ENCODE peak calls at places on chromosomes 12 and 14, in nine cellular contexts. Y, T, S, R, N, O, D, B and Z are unnamed samples.

GRCh38 chr14:22561661-22562579 is 27.1 kb downstream of the DAD1 start:
- DNase-seq in Y (no peak), T (peak; percentile 70), S (peak; percentile 80), R (no peak), N (no peak), O (no peak), D (no peak), B (peak; percentile 94), Z (no peak)

GRCh38 chr12:57616383-57617101 is 5.3 kb downstream of the ARHGEF25 start:
- DNase-seq in Y (no peak), T (no peak), S (peak; percentile 52), R (peak; percentile 26), N (no peak), O (no peak), D (no peak), B (no peak), Z (no peak)

GRCh38 chr12:28027328-28027727 is 54.8 kb upstream of the PTHLH start:
- DNase-seq in Y (no peak), T (no peak), S (no peak), R (no peak), N (no peak), O (no peak), D (no peak), B (no peak), Z (no peak)

GRCh38 chr14:90519262-90519920 is 122.6 kb downstream of the CALM1 start:
- DNase-seq in Y (no peak), T (no peak), S (no peak), R (no peak), N (no peak), O (no peak), D (no peak), B (no peak), Z (no peak)

GRCh38 chr14:54935958-54936357 is 33.3 kb upstream of the GCH1 start:
- DNase-seq in Y (no peak), T (no peak), S (peak; percentile 71), R (no peak), N (no peak), O (no peak), D (no peak), B (no peak), Z (no peak)

GRCh38 chr14:99256483-99256874 is 15.5 kb downstream of the BCL11B start:
- DNase-seq in Y (no peak), T (no peak), S (no peak), R (no peak), N (peak; percentile 52), O (no peak), D (no peak), B (no peak), Z (no peak)

GRCh38 chr12:14767617-14768016 is 35.7 kb downstream of the WBP11 start:
- DNase-seq in Y (no peak), T (no peak), S (no peak), R (no peak), N (no peak), O (no peak), D (no peak), B (no peak), Z (no peak)

GRCh38 chr12:110217996-110218674 is 62.9 kb upstream of the ATP2A2 start:
- DNase-seq in Y (no peak), T (no peak), S (no peak), R (no peak), N (no peak), O (no peak), D (no peak), B (no peak), Z (no peak)

GRCh38 chr12:100823988-100824387 is 29.4 kb downstream of the ANO4 start:
- DNase-seq in Y (no peak), T (no peak), S (peak; percentile 21), R (no peak), N (no peak), O (peak; percentile 16), D (no peak), B (no peak), Z (no peak)

GRCh38 chr12:59570134-59570533 is 25.7 kb upstream of the SLC16A7 start:
- DNase-seq in Y (peak; percentile 9), T (no peak), S (peak; percentile 44), R (no peak), N (no peak), O (no peak), D (no peak), B (no peak), Z (no peak)

GRCh38 chr12:67069451-67070306 is 199.5 kb upstream of the CAND1 start:
- DNase-seq in Y (peak; percentile 67), T (no peak), S (no peak), R (no peak), N (peak; percentile 66), O (no peak), D (peak; percentile 26), B (peak; percentile 9), Z (peak; percentile 15)

GRCh38 chr12:12056951-12057350 is 13.8 kb upstream of the BCL2L14 start:
- DNase-seq in Y (no peak), T (no peak), S (no peak), R (no peak), N (no peak), O (no peak), D (no peak), B (no peak), Z (no peak)

GRCh38 chr12:48351022-48351708 is 446 bp upstream of the ZNF641 start:
- DNase-seq in Y (peak; percentile 90), T (peak; percentile 53), S (peak; percentile 87), R (peak; percentile 86), N (peak; percentile 89), O (no peak), D (peak; percentile 68), B (no peak), Z (peak; percentile 25)

GRCh38 chr12:19895609-19896008 is 456.3 kb downstream of the AEBP2 start:
- DNase-seq in Y (peak; percentile 39), T (peak; percentile 60), S (no peak), R (no peak), N (no peak), O (no peak), D (no peak), B (no peak), Z (no peak)

GRCh38 chr12:107442593-107442992 is 243.0 kb upstream of the PWP1 start:
- DNase-seq in Y (no peak), T (no peak), S (peak; percentile 18), R (no peak), N (no peak), O (no peak), D (no peak), B (no peak), Z (no peak)

GRCh38 chr12:7091660-7092228 is 501 bp downstream of the C1R start:
- DNase-seq in Y (no peak), T (no peak), S (no peak), R (peak; percentile 62), N (no peak), O (no peak), D (peak; percentile 31), B (no peak), Z (no peak)
- H3K4me3 ChIP-seq in Y (peak overlapping the region; percentile 84), T (peak overlapping the region; percentile 51), S (peak overlapping the region; percentile 56), R (peak overlapping the region; percentile 48), N (peak overlapping the region; percentile 57), O (peak overlapping the region; percentile 66), D (peak overlapping the region; percentile 44), B (peak overlapping the region; percentile 61), Z (no peak overlapping the region)

DNA sequence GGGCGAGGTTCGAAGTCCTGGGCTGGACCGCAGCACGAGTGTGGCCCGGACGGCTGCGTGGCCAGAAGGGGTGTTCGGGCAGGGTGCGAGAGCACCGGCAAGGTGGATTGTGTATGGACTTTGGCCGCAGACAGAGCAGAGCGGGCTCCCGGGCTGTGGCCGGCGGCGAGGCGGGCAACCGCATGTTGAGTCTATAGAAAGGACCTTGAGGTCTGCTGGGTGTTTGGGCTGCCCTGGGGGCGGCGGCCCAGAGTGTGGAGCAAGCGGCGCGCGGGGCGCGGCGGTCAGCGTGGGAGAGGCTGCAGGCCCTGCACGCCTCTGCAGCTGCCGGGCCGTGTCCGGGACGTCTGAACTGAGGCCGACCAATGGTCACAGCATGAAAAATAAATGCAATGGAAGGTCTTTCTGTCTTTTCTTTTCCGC is 5.7 kb upstream of the HOXC9 start:
- DNase-seq in Y (no peak), T (no peak), S (no peak), R (no peak), N (no peak), O (no peak), D (no peak), B (no peak), Z (no peak)
- H3K4me3 ChIP-seq in Y (peak overlapping the region; percentile 94), T (no peak overlapping the region), S (no peak overlapping the region), R (peak overlapping the region; percentile 31), N (peak overlapping the region; percentile 64), O (peak overlapping the region; percentile 96), D (no peak overlapping the region), B (no peak overlapping the region), Z (no peak overlapping the region)

GRCh38 chr14:101825797-101826196 is 64.3 kb downstream of the PPP2R5C start:
- DNase-seq in Y (no peak), T (no peak), S (no peak), R (no peak), N (no peak), O (no peak), D (no peak), B (no peak), Z (no peak)

GRCh38 chr14:101821528-101821927 is 60.0 kb downstream of the PPP2R5C start:
- DNase-seq in Y (no peak), T (no peak), S (no peak), R (no peak), N (no peak), O (no peak), D (no peak), B (peak; percentile 87), Z (no peak)

GRCh38 chr14:101824339-101824727 is 62.8 kb downstream of the PPP2R5C start:
- DNase-seq in Y (peak; percentile 31), T (peak; percentile 31), S (no peak), R (no peak), N (no peak), O (no peak), D (no peak), B (no peak), Z (peak; percentile 16)

GRCh38 chr14:101823511-101824120 is 62.1 kb downstream of the PPP2R5C start:
- DNase-seq in Y (no peak), T (peak; percentile 29), S (no peak), R (peak; percentile 75), N (no peak), O (no peak), D (no peak), B (peak; percentile 83), Z (no peak)

DNA sequence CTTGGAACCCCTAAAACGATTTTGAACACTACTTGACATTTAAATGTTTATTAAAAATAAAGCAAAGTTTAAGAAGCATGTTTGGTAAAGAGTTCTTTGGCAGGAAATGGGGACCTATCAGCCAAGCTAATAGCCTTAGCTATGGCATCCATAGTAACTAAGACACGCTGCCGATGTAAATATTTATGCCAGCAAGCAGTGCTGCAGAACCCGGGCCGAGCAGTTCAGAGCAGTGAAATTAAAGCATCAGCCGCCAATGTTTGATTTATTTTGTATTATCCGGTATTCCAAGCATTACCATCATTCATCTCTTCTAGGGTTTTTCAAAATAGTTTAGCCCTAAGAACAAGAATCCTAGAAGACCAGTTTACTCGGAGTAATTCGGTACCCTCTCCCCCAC is 61.6 kb downstream of the PPP2R5C start:
- DNase-seq in Y (no peak), T (no peak), S (no peak), R (no peak), N (no peak), O (no peak), D (no peak), B (peak; percentile 72), Z (no peak)
- H3K4me3 ChIP-seq in Y (peak overlapping the region; percentile 63), T (no peak overlapping the region), S (no peak overlapping the region), R (peak overlapping the region; percentile 16), N (peak overlapping the region; percentile 15), O (no peak overlapping the region), D (no peak overlapping the region), B (peak overlapping the region; percentile 87), Z (no peak overlapping the region)

GRCh38 chr14:57390806-57391562 is 598 bp downstream of the NAA30 start:
- DNase-seq in Y (peak; percentile 63), T (peak; percentile 66), S (peak; percentile 31), R (no peak), N (peak; percentile 77), O (no peak), D (peak; percentile 36), B (no peak), Z (peak; percentile 26)
- H3K4me3 ChIP-seq in Y (peak overlapping the region; percentile 89), T (peak overlapping the region; percentile 94), S (peak overlapping the region; percentile 82), R (peak overlapping the region; percentile 82), N (peak overlapping the region; percentile 89), O (peak overlapping the region; percentile 75), D (peak overlapping the region; percentile 85), B (peak overlapping the region; percentile 49), Z (peak overlapping the region; percentile 87)